ENCODE peak calls at places on chromosomes 2 and 18, in nine cellular contexts. D is activated CD8-positive, alpha-beta memory T cell treated with anti-CD3 and anti-CD28 coated beads for 4 hours; R is choroid plexus epithelial cell; O is NCI-H524; Q is activated gamma-delta T cell treated with Interleukin-2 at 50 U/mL for 16 hours; K is RPMI8226; H is NB4; I is anterior cingulate cortex; J is CD4-positive, alpha-beta T cell. F is an unnamed sample.

GRCh38 chr18:76491801-76492668 is 3.0 kb downstream of the ZNF516 start:
- DNase-seq in Q (no peak), O (peak; percentile 48), H (peak; percentile 65), R (peak; percentile 41), J (peak; percentile 18), K (peak; percentile 44), D (no peak), I (no peak), F (peak; percentile 40)

GRCh38 chr2:145723872-145724271 is 1204.0 kb upstream of the ZEB2 start:
- DNase-seq in I (no peak), D (no peak), O (no peak), R (peak; percentile 5), J (no peak), Q (no peak), K (no peak), H (no peak), F (peak; percentile 38)

GRCh38 chr2:54271843-54272600 is 16.0 kb upstream of the TSPYL6 start:
- DNase-seq in I (no peak), Q (no peak), H (peak; percentile 21), K (no peak), R (no peak), D (no peak), O (no peak), J (no peak), F (no peak)

GRCh38 chr18:76252880-76253279 is 242.2 kb downstream of the ZNF516 start:
- DNase-seq in K (peak; percentile 40), O (no peak), R (peak; percentile 16), Q (no peak), D (no peak), I (no peak), J (no peak), H (peak; percentile 33), F (no peak)

GRCh38 chr2:224333631-224334030 is 68.3 kb downstream of the FAM124B start:
- DNase-seq in O (no peak), Q (no peak), I (no peak), K (no peak), J (no peak), D (no peak), H (no peak), R (no peak), F (no peak)

GRCh38 chr2:30268296-30268871 is 37.0 kb downstream of the LBH start:
- DNase-seq in R (no peak), J (no peak), H (no peak), D (no peak), I (no peak), Q (no peak), O (no peak), K (no peak), F (no peak)

GRCh38 chr2:70888925-70889715 is 46.6 kb upstream of the ATP6V1B1 start:
- DNase-seq in I (no peak), O (no peak), K (no peak), J (no peak), D (no peak), H (no peak), R (no peak), Q (no peak), F (no peak)

GRCh38 chr2:102044235-102044920 is 52.6 kb downstream of the IL1R2 start:
- DNase-seq in H (no peak), K (no peak), R (no peak), J (no peak), D (no peak), Q (no peak), I (no peak), O (no peak), F (no peak)

GRCh38 chr18:36153203-36153602 is 23.5 kb downstream of the ELP2 start:
- DNase-seq in J (no peak), K (no peak), R (peak; percentile 9), H (no peak), O (no peak), Q (no peak), D (no peak), I (no peak), F (peak; percentile 99)

GRCh38 chr2:36493221-36493620 is 104.7 kb downstream of the FEZ2 start:
- DNase-seq in H (no peak), K (no peak), D (no peak), R (peak; percentile 61), O (no peak), Q (no peak), I (peak; percentile 43), J (no peak), F (no peak)

GRCh38 chr2:2056531-2056930 is 274.5 kb downstream of the MYT1L start:
- DNase-seq in J (no peak), D (no peak), R (no peak), H (no peak), O (no peak), Q (no peak), I (peak; percentile 24), K (no peak), F (no peak)

GRCh38 chr2:119230630-119231185 is 7.1 kb downstream of the STEAP3 start:
- DNase-seq in K (no peak), H (no peak), Q (no peak), O (no peak), J (no peak), D (no peak), I (no peak), R (peak; percentile 77), F (peak; percentile 65)

GRCh38 chr18:9575558-9575957 is 38.8 kb downstream of the PPP4R1 start:
- DNase-seq in J (no peak), Q (no peak), H (peak; percentile 86), D (no peak), I (peak; percentile 8), K (peak; percentile 81), O (peak; percentile 60), R (peak; percentile 99), F (peak; percentile 91)

GRCh38 chr2:6356127-6356761 is 509.5 kb downstream of the CMPK2 start:
- DNase-seq in R (no peak), Q (no peak), H (no peak), O (no peak), D (no peak), I (no peak), J (no peak), K (no peak), F (no peak)

GRCh38 chr18:78561757-78562445 is 417.7 kb upstream of the SALL3 start:
- DNase-seq in K (no peak), H (no peak), O (no peak), Q (no peak), R (no peak), J (no peak), I (peak; percentile 37), D (no peak), F (peak; percentile 9)

GRCh38 chr2:229193281-229193680 is 77.8 kb downstream of the PID1 start:
- DNase-seq in H (no peak), J (no peak), R (no peak), O (no peak), D (no peak), Q (no peak), K (no peak), I (no peak), F (no peak)

GRCh38 chr18:5747678-5748077 is 147.6 kb downstream of the TMEM200C start:
- DNase-seq in H (no peak), I (no peak), K (no peak), D (no peak), O (no peak), J (no peak), Q (no peak), R (no peak), F (no peak)

GRCh38 chr2:159201321-159202063 is 85.0 kb downstream of the WDSUB1 start:
- DNase-seq in I (no peak), H (no peak), O (no peak), R (peak; percentile 69), K (no peak), Q (peak; percentile 17), D (no peak), J (no peak), F (no peak)

GRCh38 chr2:36507408-36507812 is 90.6 kb downstream of the FEZ2 start:
- DNase-seq in I (peak; percentile 50), K (peak; percentile 58), H (peak; percentile 62), R (peak; percentile 85), D (no peak), Q (peak; percentile 22), J (no peak), O (peak; percentile 38), F (no peak)

GRCh38 chr2:112793449-112793978 is 9.2 kb upstream of the IL1A start:
- DNase-seq in H (peak; percentile 77), Q (no peak), D (no peak), J (no peak), K (no peak), R (peak; percentile 38), I (no peak), O (no peak), F (peak; percentile 25)